ENCODE peak calls at places on chromosome 5, in five cellular contexts. A is WERI-Rb-1, X is stomach, B is bronchial epithelial cell, U is mammary epithelial cell. N is an unnamed sample.

GRCh38 chr5:39588176-39588575 is 163.4 kb upstream of the DAB2 start:
- DNase-seq in B (no peak), A (no peak), U (no peak), X (no peak), N (no peak)

GRCh38 chr5:139985733-139986132 is 57.4 kb downstream of the NRG2 start:
- DNase-seq in A (peak), X (no peak), B (peak), U (peak), N (no peak)

GRCh38 chr5:6590581-6590980 is 42.3 kb downstream of the NSUN2 start:
- DNase-seq in U (no peak), A (no peak), X (no peak), B (no peak), N (no peak)

GRCh38 chr5:135466178-135467050 is 14.3 kb upstream of the TIFAB start:
- DNase-seq in U (peak), X (peak), B (peak), A (peak), N (peak)

GRCh38 chr5:123422433-123423277 is 548 bp downstream of the CEP120 start:
- DNase-seq in X (peak), U (peak), A (peak), B (peak), N (no peak)

GRCh38 chr5:143544606-143545005 is 141.1 kb upstream of the NR3C1 start:
- DNase-seq in U (no peak), X (no peak), A (no peak), B (no peak), N (no peak)

GRCh38 chr5:119336846-119337564 is 18.8 kb upstream of the TNFAIP8 start:
- DNase-seq in B (no peak), A (no peak), U (no peak), X (no peak), N (no peak)

GRCh38 chr5:64188776-64189175 is 23.1 kb downstream of the RNF180 start:
- DNase-seq in B (no peak), X (no peak), U (no peak), A (no peak), N (no peak)

GRCh38 chr5:141478321-141478945 is 2.7 kb downstream of the PCDHGC3 start:
- DNase-seq in B (peak), X (peak), U (peak), A (no peak), N (no peak)
- TF ChIP-seq CTCF in B (peak), X (peak), U (peak), A (no peak), N (no peak)

GRCh38 chr5:108638021-108638420 is 109.7 kb upstream of the FER start:
- DNase-seq in A (no peak), U (no peak), X (no peak), B (peak), N (no peak)
- TF ChIP-seq CTCF in A (no peak), U (no peak), X (no peak), B (no peak), N (no peak)

GRCh38 chr5:59525957-59526356 is 367.6 kb downstream of the PDE4D start:
- DNase-seq in B (peak), A (no peak), X (no peak), U (peak), N (no peak)
- TF ChIP-seq CTCF in B (no peak), A (no peak), X (no peak), U (no peak), N (no peak)

GRCh38 chr5:130836729-130837660 is 328.1 kb downstream of the HINT1 start:
- DNase-seq in B (peak), U (peak), A (no peak), X (no peak), N (no peak)
- TF ChIP-seq CTCF in B (no peak), U (no peak), A (no peak), X (no peak), N (no peak)

DNA sequence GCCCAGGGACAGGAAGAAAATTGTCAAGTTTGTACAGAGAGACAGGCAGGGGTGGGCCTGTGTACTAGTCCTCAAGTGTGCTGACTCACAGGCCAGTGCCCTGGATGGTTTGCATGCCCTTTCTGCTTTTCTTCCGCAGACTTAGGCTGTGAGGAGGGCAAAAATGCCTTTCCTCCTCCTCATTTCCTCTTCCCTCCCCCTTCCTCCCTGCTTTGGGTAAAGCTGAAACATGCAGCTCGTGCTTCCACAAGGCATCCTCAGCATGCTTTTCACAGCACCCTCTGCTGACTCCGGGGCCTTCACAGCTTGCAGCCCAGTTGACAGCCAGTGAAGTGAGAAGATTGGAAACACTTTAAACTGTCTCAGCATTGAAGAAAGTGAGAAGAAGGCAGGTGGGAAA is 138.6 kb downstream of the GRIA1 start:
- DNase-seq in B (peak), X (no peak), A (peak), U (peak), N (no peak)
- TF ChIP-seq CTCF in B (peak), X (no peak), A (peak), U (peak), N (no peak)

DNA sequence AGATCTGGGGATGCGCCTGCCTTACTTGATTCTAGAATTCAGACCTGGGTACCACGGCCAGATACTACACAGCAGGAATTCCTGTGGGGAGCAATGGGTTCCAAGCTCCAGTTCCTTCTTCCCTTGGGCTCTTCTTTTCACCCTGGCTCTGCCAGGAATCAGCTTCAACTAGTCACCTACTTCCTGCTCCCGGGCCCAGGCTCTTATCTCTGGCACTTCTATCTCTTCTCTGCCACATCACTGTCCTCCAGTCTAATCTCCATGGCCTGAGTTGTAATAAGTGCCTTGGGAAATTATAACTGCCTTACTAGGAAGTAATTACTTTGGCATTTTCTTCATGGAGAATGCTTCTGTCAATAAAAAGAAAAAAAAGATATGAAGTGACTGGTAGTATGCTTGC is 26.2 kb upstream of the SERINC5 start:
- DNase-seq in A (no peak), B (no peak), U (no peak), X (no peak), N (no peak)
- TF ChIP-seq CTCF in A (no peak), B (no peak), U (no peak), X (no peak), N (no peak)